ENCODE peak calls at places on chromosomes 1 and 21, in ten cellular contexts. Q is A549; N is thyroid gland; B is aorta; X is GM12878; L is neuronal stem cell; K is body of pancreas; V is HCT116; F is kidney; O is CD4-positive, alpha-beta T cell. A is an unnamed sample. For H3K9me3, the result is how much of the 10 kb centered on the place peaks cover.

GRCh38 chr1:2137257-2138121 is 57.1 kb downstream of the FAAP20 start:
- DNase-seq in Q (no peak), N (peak), B (peak), X (no peak), L (no peak), K (no peak), V (no peak), F (peak), O (no peak), A (no peak)

GRCh38 chr1:28864695-28865094 is 49.7 kb upstream of the EPB41 start:
- DNase-seq in Q (no peak), N (no peak), B (no peak), X (no peak), L (no peak), K (no peak), V (no peak), F (no peak), O (no peak), A (no peak)

GRCh38 chr1:11654571-11655262 is at the start of gene FBXO44:
- DNase-seq in Q (no peak), N (peak), B (peak), X (no peak), L (peak), K (peak), V (no peak), F (peak), O (peak), A (peak)

GRCh38 chr21:42176864-42177263 is 42.1 kb upstream of the ABCG1 start:
- DNase-seq in Q (no peak), N (no peak), B (no peak), X (no peak), L (no peak), K (no peak), V (no peak), F (no peak), O (no peak), A (no peak)

GRCh38 chr1:58585591-58586151 is 8.6 kb upstream of the TACSTD2 start:
- DNase-seq in Q (no peak), N (peak), B (no peak), X (no peak), L (no peak), K (no peak), V (peak), F (no peak), O (no peak), A (no peak)

GRCh38 chr1:229694053-229694693 is 68.1 kb downstream of the URB2 start:
- DNase-seq in Q (peak), N (peak), B (peak), X (no peak), L (peak), K (peak), V (no peak), F (peak), O (no peak), A (no peak)

GRCh38 chr1:38489844-38490270 is 369.7 kb downstream of the RRAGC start:
- DNase-seq in Q (peak), N (peak), B (no peak), X (no peak), L (no peak), K (peak), V (peak), F (no peak), O (peak), A (no peak)

GRCh38 chr1:41955461-41956159 is 36.9 kb upstream of the HIVEP3 start:
- DNase-seq in Q (peak), N (no peak), B (no peak), X (peak), L (peak), K (no peak), V (peak), F (no peak), O (no peak), A (no peak)

GRCh38 chr1:74467786-74468377 is 44.5 kb downstream of the LRRC53 start:
- DNase-seq in Q (no peak), N (no peak), B (no peak), X (no peak), L (peak), K (no peak), V (no peak), F (no peak), O (no peak), A (no peak)

GRCh38 chr1:241518447-241519307 is 878 bp downstream of the FH start:
- DNase-seq in Q (no peak), N (peak), B (peak), X (no peak), L (no peak), K (peak), V (no peak), F (no peak), O (no peak), A (no peak)

GRCh38 chr1:202248861-202249260 is 55.3 kb downstream of the LGR6 start:
- DNase-seq in Q (no peak), N (no peak), B (no peak), X (no peak), L (no peak), K (no peak), V (no peak), F (peak), O (no peak), A (peak)

GRCh38 chr1:24735156-24735618 is 10.1 kb upstream of the CLIC4 start:
- DNase-seq in Q (no peak), N (no peak), B (no peak), X (no peak), L (no peak), K (no peak), V (no peak), F (peak), O (no peak), A (no peak)

GRCh38 chr21:33234618-33235520 is 5.1 kb downstream of the IFNAR2 start:
- DNase-seq in Q (no peak), N (no peak), B (no peak), X (no peak), L (no peak), K (no peak), V (no peak), F (no peak), O (no peak), A (no peak)

GRCh38 chr1:38026592-38027200 is 14.2 kb downstream of the UTP11 start:
- DNase-seq in Q (peak), N (peak), B (peak), X (no peak), L (no peak), K (peak), V (no peak), F (no peak), O (no peak), A (no peak)

GRCh38 chr1:67749844-67750689 is 65.1 kb downstream of the GADD45A start:
- DNase-seq in Q (peak), N (peak), B (peak), X (no peak), L (no peak), K (peak), V (peak), F (no peak), O (no peak), A (no peak)

GRCh38 chr1:115299266-115299665 is 38.8 kb downstream of the NGF start:
- DNase-seq in Q (no peak), N (no peak), B (no peak), X (no peak), L (no peak), K (no peak), V (no peak), F (no peak), O (no peak), A (no peak)

GRCh38 chr1:67227196-67227595 is 60.9 kb downstream of the IL23R start:
- DNase-seq in Q (no peak), N (no peak), B (no peak), X (no peak), L (no peak), K (no peak), V (no peak), F (no peak), O (no peak), A (no peak)

GRCh38 chr21:41961282-41961701 is 7.5 kb upstream of the C2CD2 start:
- DNase-seq in Q (no peak), N (no peak), B (no peak), X (no peak), L (no peak), K (no peak), V (no peak), F (no peak), O (no peak), A (no peak)

GRCh38 chr21:37450385-37451044 is 83.9 kb downstream of the DYRK1A start:
- DNase-seq in Q (no peak), N (no peak), B (no peak), X (no peak), L (no peak), K (no peak), V (no peak), F (no peak), O (no peak), A (no peak)

GRCh38 chr1:199867601-199868000 is 159.9 kb upstream of the NR5A2 start:
- DNase-seq in Q (no peak), N (no peak), B (no peak), X (no peak), L (no peak), K (no peak), V (no peak), F (no peak), O (no peak), A (no peak)

GRCh38 chr1:191206808-191207207 is 729.1 kb upstream of the BRINP3 start:
- DNase-seq in Q (no peak), N (no peak), B (no peak), X (no peak), L (no peak), K (no peak), V (peak), F (no peak), O (no peak), A (no peak)

GRCh38 chr1:41673355-41673754 is 188.9 kb upstream of the EDN2 start:
- DNase-seq in Q (no peak), N (no peak), B (no peak), X (peak), L (no peak), K (no peak), V (no peak), F (peak), O (peak), A (no peak)

GRCh38 chr1:101567582-101568189 is 330.9 kb downstream of the S1PR1 start:
- DNase-seq in Q (peak), N (peak), B (no peak), X (no peak), L (peak), K (peak), V (peak), F (peak), O (peak), A (peak)

GRCh38 chr1:10635385-10635896 is 160.7 kb downstream of the PEX14 start:
- DNase-seq in Q (no peak), N (no peak), B (no peak), X (no peak), L (no peak), K (no peak), V (no peak), F (no peak), O (no peak), A (no peak)

GRCh38 chr1:112686835-112687234 is 12.4 kb downstream of the MOV10 start:
- DNase-seq in Q (no peak), N (no peak), B (no peak), X (no peak), L (no peak), K (no peak), V (no peak), F (no peak), O (no peak), A (no peak)

GRCh38 chr1:198472123-198472522 is 68.4 kb downstream of the ATP6V1G3 start:
- DNase-seq in Q (no peak), N (no peak), B (no peak), X (no peak), L (no peak), K (no peak), V (no peak), F (no peak), O (no peak), A (no peak)

GRCh38 chr1:192859808-192860207 is 51.0 kb downstream of the RGS2 start:
- DNase-seq in Q (no peak), N (no peak), B (no peak), X (no peak), L (no peak), K (no peak), V (no peak), F (no peak), O (no peak), A (no peak)

GRCh38 chr1:188432427-188432826 is 1603.7 kb downstream of the PLA2G4A start:
- DNase-seq in Q (no peak), N (no peak), B (no peak), X (no peak), L (no peak), K (no peak), V (no peak), F (no peak), O (no peak), A (no peak)

GRCh38 chr1:64886877-64887276 is 79.5 kb downstream of the JAK1 start:
- DNase-seq in Q (no peak), N (no peak), B (no peak), X (no peak), L (peak), K (no peak), V (no peak), F (no peak), O (no peak), A (no peak)

GRCh38 chr1:109954180-109954579 is 30.4 kb upstream of the AHCYL1 start:
- DNase-seq in Q (no peak), N (no peak), B (no peak), X (no peak), L (no peak), K (no peak), V (no peak), F (no peak), O (no peak), A (no peak)

GRCh38 chr1:154410185-154410827 is 5.2 kb downstream of the IL6R start:
- DNase-seq in Q (no peak), N (no peak), B (peak), X (no peak), L (no peak), K (no peak), V (no peak), F (no peak), O (no peak), A (peak)

GRCh38 chr1:170290226-170290625 is 144.5 kb downstream of the NTMT2 start:
- DNase-seq in Q (no peak), N (no peak), B (no peak), X (no peak), L (no peak), K (no peak), V (no peak), F (no peak), O (no peak), A (no peak)

GRCh38 chr1:229065613-229066012 is 205.3 kb upstream of the RAB4A start:
- DNase-seq in Q (no peak), N (no peak), B (no peak), X (no peak), L (no peak), K (no peak), V (no peak), F (no peak), O (no peak), A (no peak)

GRCh38 chr1:26831059-26831458 is 4.6 kb downstream of the ZDHHC18 start:
- DNase-seq in Q (no peak), N (no peak), B (no peak), X (no peak), L (no peak), K (no peak), V (no peak), F (no peak), O (no peak), A (no peak)

GRCh38 chr1:152739841-152740240 is 18.0 kb upstream of the KPRP start:
- DNase-seq in Q (no peak), N (no peak), B (no peak), X (no peak), L (no peak), K (no peak), V (no peak), F (no peak), O (no peak), A (no peak)
- H3K9me3 ChIP-seq in Q (under half), N (under half), B (under half), X (under half), L (under half), K (under half), V (under half), F (under half), O (under half), A (under half)

GRCh38 chr21:44288251-44289110 is 2.8 kb downstream of the AIRE start:
- DNase-seq in Q (no peak), N (no peak), B (no peak), X (no peak), L (no peak), K (no peak), V (no peak), F (peak), O (no peak), A (no peak)
- H3K9me3 ChIP-seq in Q (under half), N (under half), B (under half), X (under half), L (under half), K (under half), V (under half), F (under half), O (under half), A (under half)

DNA sequence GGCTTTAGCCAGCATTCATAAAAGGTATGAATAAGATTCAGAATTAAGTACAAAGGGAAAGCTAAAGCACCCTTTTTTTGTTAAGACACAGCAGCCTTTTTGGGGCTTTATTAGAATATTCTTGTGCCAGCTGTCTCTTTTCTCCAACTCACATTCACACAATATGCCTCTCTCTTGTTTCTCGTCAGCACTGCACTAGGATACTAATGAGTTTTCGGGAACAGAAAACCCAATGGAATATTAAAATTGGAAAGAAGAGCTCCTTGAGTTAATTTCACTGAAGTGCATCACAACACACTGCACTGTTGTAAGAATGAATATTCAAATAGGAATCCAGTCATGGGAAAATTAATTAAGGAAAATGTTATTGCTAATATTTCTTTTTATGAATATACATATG is 410.4 kb upstream of the BEND5 start:
- DNase-seq in Q (no peak), N (no peak), B (no peak), X (no peak), L (no peak), K (no peak), V (no peak), F (no peak), O (no peak), A (no peak)
- H3K9me3 ChIP-seq in Q (under half), N (under half), B (under half), X (under half), L (under half), K (under half), V (under half), F (under half), O (under half), A (under half)

DNA sequence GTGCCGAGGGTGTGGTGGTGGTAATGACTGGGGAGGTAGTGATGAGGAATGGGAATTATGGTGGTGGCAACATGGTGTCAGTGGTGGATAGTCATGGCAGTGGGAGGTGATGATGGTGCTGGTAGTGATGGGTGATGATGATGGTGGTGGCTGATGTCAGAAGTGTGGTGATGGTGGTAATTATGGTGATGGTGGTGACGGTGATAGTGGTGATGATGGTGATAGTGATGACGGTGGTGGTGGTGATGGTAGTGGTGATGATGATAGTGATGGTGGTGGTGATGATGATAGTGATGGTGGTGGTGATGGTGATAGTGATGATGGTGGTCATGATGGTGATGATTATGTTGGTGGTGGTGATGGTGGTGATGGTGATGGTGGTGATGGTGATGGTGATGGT is 162.8 kb downstream of the NPHP4 start:
- DNase-seq in Q (no peak), N (no peak), B (no peak), X (no peak), L (no peak), K (no peak), V (no peak), F (no peak), O (no peak), A (no peak)
- H3K9me3 ChIP-seq in Q (under half), N (under half), B (under half), X (under half), L (under half), K (under half), V (under half), F (under half), O (under half), A (under half)

GRCh38 chr1:145795257-145795881 is 28.5 kb downstream of the RNF115 start:
- DNase-seq in Q (peak), N (no peak), B (no peak), X (no peak), L (no peak), K (no peak), V (no peak), F (no peak), O (no peak), A (no peak)
- H3K9me3 ChIP-seq in Q (under half), N (under half), B (under half), X (under half), L (under half), K (under half), V (under half), F (under half), O (under half), A (under half)

DNA sequence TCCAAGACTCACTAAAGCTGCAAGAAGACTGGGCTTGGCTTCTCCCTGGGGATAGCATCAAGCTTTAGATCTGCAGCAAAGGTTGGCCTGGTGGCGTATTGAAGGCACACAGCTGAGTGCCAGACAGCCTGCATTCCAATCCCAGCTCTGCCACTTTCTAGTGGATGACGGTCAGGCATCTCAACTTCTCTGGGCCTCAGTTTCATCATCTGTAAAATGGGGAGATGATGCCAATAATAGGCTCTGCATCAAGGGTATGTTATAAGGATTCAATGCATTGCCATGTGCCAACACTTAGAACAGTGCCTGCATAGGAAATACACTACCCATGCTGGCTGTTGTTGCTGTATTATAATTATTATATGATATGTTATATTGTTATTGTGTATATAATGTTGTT is 220.4 kb downstream of the NPHP4 start:
- DNase-seq in Q (no peak), N (no peak), B (no peak), X (no peak), L (no peak), K (no peak), V (no peak), F (no peak), O (no peak), A (no peak)
- H3K9me3 ChIP-seq in Q (under half), N (under half), B (under half), X (under half), L (under half), K (under half), V (under half), F (under half), O (under half), A (under half)

DNA sequence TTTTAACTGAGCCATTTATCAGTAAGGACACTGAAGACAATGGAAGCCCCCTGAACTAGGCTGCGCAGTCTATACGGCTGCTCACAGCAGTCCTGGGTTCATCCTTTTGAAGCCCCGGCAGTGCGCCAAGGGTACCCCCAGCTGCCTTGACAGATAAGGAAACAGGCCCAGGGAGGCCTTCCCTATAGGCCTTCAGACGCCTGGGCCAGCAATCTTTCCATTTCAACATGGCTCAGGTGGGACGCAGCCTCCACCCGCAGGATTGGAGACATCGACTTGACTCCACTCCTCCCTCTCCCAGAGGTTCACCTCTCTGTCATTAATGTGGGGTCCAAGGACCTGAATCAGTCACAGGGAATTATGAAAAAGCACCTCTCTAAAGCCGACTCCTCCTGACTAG is 2.8 kb upstream of the LYPD8 start:
- DNase-seq in Q (no peak), N (no peak), B (no peak), X (no peak), L (no peak), K (no peak), V (no peak), F (no peak), O (no peak), A (no peak)
- H3K9me3 ChIP-seq in Q (under half), N (under half), B (under half), X (under half), L (under half), K (under half), V (under half), F (under half), O (under half), A (under half)

GRCh38 chr1:85386068-85386722 is 78.8 kb downstream of the DDAH1 start:
- DNase-seq in Q (no peak), N (no peak), B (no peak), X (no peak), L (no peak), K (no peak), V (no peak), F (no peak), O (no peak), A (no peak)

GRCh38 chr1:85393490-85393889 is 71.5 kb downstream of the DDAH1 start:
- DNase-seq in Q (no peak), N (no peak), B (no peak), X (no peak), L (no peak), K (no peak), V (no peak), F (no peak), O (no peak), A (no peak)

GRCh38 chr1:85387781-85388180 is 77.2 kb downstream of the DDAH1 start:
- DNase-seq in Q (no peak), N (no peak), B (no peak), X (no peak), L (no peak), K (no peak), V (no peak), F (no peak), O (no peak), A (no peak)
- H3K9me3 ChIP-seq in Q (under half), N (under half), B (under half), X (under half), L (under half), K (under half), V (under half), F (under half), O (under half), A (under half)

A was measured in right lobe of liver.